ENCODE peak calls at places on chromosome 1, in nine cellular contexts. One of them, this sample, is unnamed.

GRCh38 chr1:221991221-221991620 is 249.3 kb upstream of the DUSP10 start:
- DNase-seq in suprapubic skin: no peak
- DNase-seq in natural killer cell treated with Interleukin-12 subunit alpha and Interleukin-12 subunit beta and Interleukin-15 and Interleukin-18, amount 100 ng/mL, for 72 hours: no peak
- DNase-seq in Panc1: no peak
- DNase-seq in NCI-H2081: no peak
- DNase-seq in naive thymus-derived CD4-positive, alpha-beta T cell: no peak
- DNase-seq in H54: no peak
- DNase-seq in left cardiac atrium: no peak
- DNase-seq in AG20443: peak; percentile 31
- DNase-seq in this sample: no peak

GRCh38 chr1:230768903-230769570 is 21.8 kb downstream of the CAPN9 start:
- DNase-seq in suprapubic skin: no peak
- DNase-seq in natural killer cell treated with Interleukin-12 subunit alpha and Interleukin-12 subunit beta and Interleukin-15 and Interleukin-18, amount 100 ng/mL, for 72 hours: no peak
- DNase-seq in Panc1: no peak
- DNase-seq in NCI-H2081: no peak
- DNase-seq in naive thymus-derived CD4-positive, alpha-beta T cell: no peak
- DNase-seq in H54: no peak
- DNase-seq in left cardiac atrium: no peak
- DNase-seq in AG20443: peak; percentile 60
- DNase-seq in this sample: no peak

GRCh38 chr1:151221616-151222015 is 23.3 kb downstream of the PIP5K1A start:
- DNase-seq in suprapubic skin: no peak
- DNase-seq in natural killer cell treated with Interleukin-12 subunit alpha and Interleukin-12 subunit beta and Interleukin-15 and Interleukin-18, amount 100 ng/mL, for 72 hours: no peak
- DNase-seq in Panc1: no peak
- DNase-seq in NCI-H2081: no peak
- DNase-seq in naive thymus-derived CD4-positive, alpha-beta T cell: no peak
- DNase-seq in H54: no peak
- DNase-seq in left cardiac atrium: no peak
- DNase-seq in AG20443: no peak
- DNase-seq in this sample: no peak

GRCh38 chr1:72570815-72571214 is 288.5 kb upstream of the NEGR1 start:
- DNase-seq in suprapubic skin: no peak
- DNase-seq in natural killer cell treated with Interleukin-12 subunit alpha and Interleukin-12 subunit beta and Interleukin-15 and Interleukin-18, amount 100 ng/mL, for 72 hours: no peak
- DNase-seq in Panc1: no peak
- DNase-seq in NCI-H2081: no peak
- DNase-seq in naive thymus-derived CD4-positive, alpha-beta T cell: no peak
- DNase-seq in H54: no peak
- DNase-seq in left cardiac atrium: no peak
- DNase-seq in AG20443: no peak
- DNase-seq in this sample: no peak

GRCh38 chr1:77955709-77956108 is 23.2 kb downstream of the FUBP1 start:
- DNase-seq in suprapubic skin: no peak
- DNase-seq in natural killer cell treated with Interleukin-12 subunit alpha and Interleukin-12 subunit beta and Interleukin-15 and Interleukin-18, amount 100 ng/mL, for 72 hours: no peak
- DNase-seq in Panc1: no peak
- DNase-seq in NCI-H2081: no peak
- DNase-seq in naive thymus-derived CD4-positive, alpha-beta T cell: no peak
- DNase-seq in H54: no peak
- DNase-seq in left cardiac atrium: no peak
- DNase-seq in AG20443: no peak
- DNase-seq in this sample: no peak

GRCh38 chr1:66214901-66215300 is 319.1 kb upstream of the SGIP1 start:
- DNase-seq in suprapubic skin: no peak
- DNase-seq in natural killer cell treated with Interleukin-12 subunit alpha and Interleukin-12 subunit beta and Interleukin-15 and Interleukin-18, amount 100 ng/mL, for 72 hours: no peak
- DNase-seq in Panc1: no peak
- DNase-seq in NCI-H2081: no peak
- DNase-seq in naive thymus-derived CD4-positive, alpha-beta T cell: peak; percentile 59
- DNase-seq in H54: no peak
- DNase-seq in left cardiac atrium: no peak
- DNase-seq in AG20443: no peak
- DNase-seq in this sample: no peak

GRCh38 chr1:160205974-160206369 is 788 bp downstream of the PEA15 start:
- DNase-seq in suprapubic skin: peak; percentile 60
- DNase-seq in natural killer cell treated with Interleukin-12 subunit alpha and Interleukin-12 subunit beta and Interleukin-15 and Interleukin-18, amount 100 ng/mL, for 72 hours: no peak
- DNase-seq in Panc1: no peak
- DNase-seq in NCI-H2081: no peak
- DNase-seq in naive thymus-derived CD4-positive, alpha-beta T cell: no peak
- DNase-seq in H54: peak; percentile 68
- DNase-seq in left cardiac atrium: peak; percentile 64
- DNase-seq in AG20443: peak; percentile 73
- DNase-seq in this sample: peak; percentile 56

GRCh38 chr1:229448845-229449244 is 15.0 kb upstream of the ACTA1 start:
- DNase-seq in suprapubic skin: no peak
- DNase-seq in natural killer cell treated with Interleukin-12 subunit alpha and Interleukin-12 subunit beta and Interleukin-15 and Interleukin-18, amount 100 ng/mL, for 72 hours: no peak
- DNase-seq in Panc1: no peak
- DNase-seq in NCI-H2081: no peak
- DNase-seq in naive thymus-derived CD4-positive, alpha-beta T cell: no peak
- DNase-seq in H54: no peak
- DNase-seq in left cardiac atrium: no peak
- DNase-seq in AG20443: no peak
- DNase-seq in this sample: no peak

GRCh38 chr1:2950926-2951305 is 70.4 kb upstream of the ACTRT2 start:
- DNase-seq in suprapubic skin: no peak
- DNase-seq in natural killer cell treated with Interleukin-12 subunit alpha and Interleukin-12 subunit beta and Interleukin-15 and Interleukin-18, amount 100 ng/mL, for 72 hours: peak; percentile 40
- DNase-seq in Panc1: no peak
- DNase-seq in NCI-H2081: no peak
- DNase-seq in naive thymus-derived CD4-positive, alpha-beta T cell: no peak
- DNase-seq in H54: no peak
- DNase-seq in left cardiac atrium: peak; percentile 11
- DNase-seq in AG20443: no peak
- DNase-seq in this sample: peak; percentile 9

GRCh38 chr1:24278726-24279125 is 40.4 kb upstream of the GRHL3 start:
- DNase-seq in suprapubic skin: no peak
- DNase-seq in natural killer cell treated with Interleukin-12 subunit alpha and Interleukin-12 subunit beta and Interleukin-15 and Interleukin-18, amount 100 ng/mL, for 72 hours: no peak
- DNase-seq in Panc1: no peak
- DNase-seq in NCI-H2081: no peak
- DNase-seq in naive thymus-derived CD4-positive, alpha-beta T cell: no peak
- DNase-seq in H54: no peak
- DNase-seq in left cardiac atrium: no peak
- DNase-seq in AG20443: no peak
- DNase-seq in this sample: no peak

GRCh38 chr1:55474168-55474786 is 259.1 kb upstream of the USP24 start:
- DNase-seq in suprapubic skin: no peak
- DNase-seq in natural killer cell treated with Interleukin-12 subunit alpha and Interleukin-12 subunit beta and Interleukin-15 and Interleukin-18, amount 100 ng/mL, for 72 hours: no peak
- DNase-seq in Panc1: no peak
- DNase-seq in NCI-H2081: no peak
- DNase-seq in naive thymus-derived CD4-positive, alpha-beta T cell: no peak
- DNase-seq in H54: no peak
- DNase-seq in left cardiac atrium: no peak
- DNase-seq in AG20443: peak; percentile 36
- DNase-seq in this sample: no peak

GRCh38 chr1:241533375-241534115 is 1.4 kb downstream of the KMO start:
- DNase-seq in suprapubic skin: no peak
- DNase-seq in natural killer cell treated with Interleukin-12 subunit alpha and Interleukin-12 subunit beta and Interleukin-15 and Interleukin-18, amount 100 ng/mL, for 72 hours: no peak
- DNase-seq in Panc1: no peak
- DNase-seq in NCI-H2081: no peak
- DNase-seq in naive thymus-derived CD4-positive, alpha-beta T cell: no peak
- DNase-seq in H54: no peak
- DNase-seq in left cardiac atrium: no peak
- DNase-seq in AG20443: no peak
- DNase-seq in this sample: no peak